ENCODE peak calls at places on chromosomes 16 and 17, in six cellular contexts. One of them, this sample, is unnamed.

GRCh38 chr16:72857841-72858594 is 189.9 kb downstream of the ZFHX3 start:
- DNase-seq in amniotic stem cell: no peak
- DNase-seq in CD4-positive, alpha-beta T cell: no peak
- DNase-seq in lung: no peak
- DNase-seq in ACHN: no peak
- DNase-seq in activated CD8-positive, alpha-beta memory T cell treated with anti-CD3 and anti-CD28 coated beads for 1 hour: no peak
- DNase-seq in this sample: no peak

GRCh38 chr17:16879686-16880085 is 92.2 kb downstream of the TNFRSF13B start:
- DNase-seq in amniotic stem cell: no peak
- DNase-seq in CD4-positive, alpha-beta T cell: no peak
- DNase-seq in lung: no peak
- DNase-seq in ACHN: no peak
- DNase-seq in activated CD8-positive, alpha-beta memory T cell treated with anti-CD3 and anti-CD28 coated beads for 1 hour: no peak
- DNase-seq in this sample: no peak

GRCh38 chr17:47663997-47664941 is 14.6 kb downstream of the KPNB1 start:
- DNase-seq in amniotic stem cell: no peak
- DNase-seq in CD4-positive, alpha-beta T cell: peak; percentile 46
- DNase-seq in lung: no peak
- DNase-seq in ACHN: peak; percentile 79
- DNase-seq in activated CD8-positive, alpha-beta memory T cell treated with anti-CD3 and anti-CD28 coated beads for 1 hour: peak; percentile 24
- DNase-seq in this sample: peak; percentile 59

GRCh38 chr17:40341808-40342574 is 22.5 kb downstream of the GJD3 start:
- DNase-seq in amniotic stem cell: no peak
- DNase-seq in CD4-positive, alpha-beta T cell: no peak
- DNase-seq in lung: peak; percentile 84
- DNase-seq in ACHN: peak; percentile 80
- DNase-seq in activated CD8-positive, alpha-beta memory T cell treated with anti-CD3 and anti-CD28 coated beads for 1 hour: no peak
- DNase-seq in this sample: peak; percentile 74

GRCh38 chr17:20059728-20060188 is 50.6 kb downstream of the SPECC1 start:
- DNase-seq in amniotic stem cell: no peak
- DNase-seq in CD4-positive, alpha-beta T cell: no peak
- DNase-seq in lung: no peak
- DNase-seq in ACHN: no peak
- DNase-seq in activated CD8-positive, alpha-beta memory T cell treated with anti-CD3 and anti-CD28 coated beads for 1 hour: no peak
- DNase-seq in this sample: no peak

GRCh38 chr16:68257906-68258800 is 6.2 kb upstream of the SLC7A6 start:
- DNase-seq in amniotic stem cell: no peak
- DNase-seq in CD4-positive, alpha-beta T cell: no peak
- DNase-seq in lung: no peak
- DNase-seq in ACHN: peak; percentile 100
- DNase-seq in activated CD8-positive, alpha-beta memory T cell treated with anti-CD3 and anti-CD28 coated beads for 1 hour: no peak
- DNase-seq in this sample: peak; percentile 89

GRCh38 chr16:66979011-66979717 is 9.2 kb upstream of the CES4A start:
- DNase-seq in amniotic stem cell: no peak
- DNase-seq in CD4-positive, alpha-beta T cell: no peak
- DNase-seq in lung: peak; percentile 47
- DNase-seq in ACHN: no peak
- DNase-seq in activated CD8-positive, alpha-beta memory T cell treated with anti-CD3 and anti-CD28 coated beads for 1 hour: no peak
- DNase-seq in this sample: no peak

GRCh38 chr17:74759243-74759801 is 10.9 kb downstream of the NHERF1 start:
- DNase-seq in amniotic stem cell: no peak
- DNase-seq in CD4-positive, alpha-beta T cell: peak; percentile 46
- DNase-seq in lung: no peak
- DNase-seq in ACHN: no peak
- DNase-seq in activated CD8-positive, alpha-beta memory T cell treated with anti-CD3 and anti-CD28 coated beads for 1 hour: no peak
- DNase-seq in this sample: peak; percentile 48

GRCh38 chr16:69469807-69470561 is 45.6 kb downstream of the CYB5B start:
- DNase-seq in amniotic stem cell: no peak
- DNase-seq in CD4-positive, alpha-beta T cell: no peak
- DNase-seq in lung: no peak
- DNase-seq in ACHN: no peak
- DNase-seq in activated CD8-positive, alpha-beta memory T cell treated with anti-CD3 and anti-CD28 coated beads for 1 hour: no peak
- DNase-seq in this sample: no peak

GRCh38 chr17:34499576-34499975 is 79.8 kb upstream of the TMEM132E start:
- DNase-seq in amniotic stem cell: no peak
- DNase-seq in CD4-positive, alpha-beta T cell: no peak
- DNase-seq in lung: no peak
- DNase-seq in ACHN: peak; percentile 43
- DNase-seq in activated CD8-positive, alpha-beta memory T cell treated with anti-CD3 and anti-CD28 coated beads for 1 hour: no peak
- DNase-seq in this sample: peak; percentile 0

GRCh38 chr16:23114131-23114904 is 34.9 kb downstream of the USP31 start:
- DNase-seq in amniotic stem cell: no peak
- DNase-seq in CD4-positive, alpha-beta T cell: no peak
- DNase-seq in lung: no peak
- DNase-seq in ACHN: no peak
- DNase-seq in activated CD8-positive, alpha-beta memory T cell treated with anti-CD3 and anti-CD28 coated beads for 1 hour: no peak
- DNase-seq in this sample: no peak

GRCh38 chr16:21083729-21084268 is 66.8 kb downstream of the DNAH3 start:
- DNase-seq in amniotic stem cell: no peak
- DNase-seq in CD4-positive, alpha-beta T cell: peak; percentile 22
- DNase-seq in lung: peak; percentile 56
- DNase-seq in ACHN: peak; percentile 85
- DNase-seq in activated CD8-positive, alpha-beta memory T cell treated with anti-CD3 and anti-CD28 coated beads for 1 hour: peak; percentile 17
- DNase-seq in this sample: peak; percentile 60

GRCh38 chr17:1621273-1621954 is 7.2 kb downstream of the SLC43A2 start:
- DNase-seq in amniotic stem cell: no peak
- DNase-seq in CD4-positive, alpha-beta T cell: no peak
- DNase-seq in lung: no peak
- DNase-seq in ACHN: no peak
- DNase-seq in activated CD8-positive, alpha-beta memory T cell treated with anti-CD3 and anti-CD28 coated beads for 1 hour: no peak
- DNase-seq in this sample: no peak

GRCh38 chr17:83057397-83057761 is 22.0 kb upstream of the METRNL start:
- DNase-seq in amniotic stem cell: no peak
- DNase-seq in CD4-positive, alpha-beta T cell: no peak
- DNase-seq in lung: no peak
- DNase-seq in ACHN: no peak
- DNase-seq in activated CD8-positive, alpha-beta memory T cell treated with anti-CD3 and anti-CD28 coated beads for 1 hour: no peak
- DNase-seq in this sample: no peak

GRCh38 chr16:1825864-1826690 is 548 bp downstream of the HAGH start:
- DNase-seq in amniotic stem cell: peak; percentile 43
- DNase-seq in CD4-positive, alpha-beta T cell: peak; percentile 53
- DNase-seq in lung: no peak
- DNase-seq in ACHN: peak; percentile 78
- DNase-seq in activated CD8-positive, alpha-beta memory T cell treated with anti-CD3 and anti-CD28 coated beads for 1 hour: peak; percentile 58
- DNase-seq in this sample: no peak

GRCh38 chr16:392450-393027 is 4.5 kb upstream of the NME4 start:
- DNase-seq in amniotic stem cell: no peak
- DNase-seq in CD4-positive, alpha-beta T cell: no peak
- DNase-seq in lung: no peak
- DNase-seq in ACHN: no peak
- DNase-seq in activated CD8-positive, alpha-beta memory T cell treated with anti-CD3 and anti-CD28 coated beads for 1 hour: no peak
- DNase-seq in this sample: no peak

GRCh38 chr16:89712476-89712805 is 8.3 kb downstream of the VPS9D1 start:
- DNase-seq in amniotic stem cell: no peak
- DNase-seq in CD4-positive, alpha-beta T cell: no peak
- DNase-seq in lung: no peak
- DNase-seq in ACHN: no peak
- DNase-seq in activated CD8-positive, alpha-beta memory T cell treated with anti-CD3 and anti-CD28 coated beads for 1 hour: no peak
- DNase-seq in this sample: no peak

GRCh38 chr16:66717112-66717675 is 20.7 kb upstream of the CMTM4 start:
- DNase-seq in amniotic stem cell: no peak
- DNase-seq in CD4-positive, alpha-beta T cell: no peak
- DNase-seq in lung: no peak
- DNase-seq in ACHN: peak; percentile 37
- DNase-seq in activated CD8-positive, alpha-beta memory T cell treated with anti-CD3 and anti-CD28 coated beads for 1 hour: no peak
- DNase-seq in this sample: peak; percentile 78